ENCODE peak calls at places on chromosome 19, in four cellular contexts. N is GM12891, R is K562, W is HL-60. Z is an unnamed sample.
A peak's percentile ranks its signal among the peaks of the same experiment; 100 is the strongest.

GRCh38 chr19:38004505-38005223 is 97.7 kb downstream of the SIPA1L3 start:
- DNase-seq in R (peak; percentile 76), N (peak; percentile 54), W (no peak), Z (peak; percentile 95)

GRCh38 chr19:38793186-38793585 is 4.2 kb downstream of the LGALS7B start:
- DNase-seq in N (no peak), W (no peak), R (no peak), Z (no peak)

GRCh38 chr19:16032509-16033135 is 43.7 kb upstream of the TPM4 start:
- DNase-seq in W (no peak), R (no peak), N (no peak), Z (no peak)

GRCh38 chr19:58558066-58558622 is at the start of gene UBE2M:
- DNase-seq in W (no peak), N (no peak), R (peak; percentile 66), Z (no peak)

GRCh38 chr19:54739587-54740497 is 1.5 kb downstream of the KIR2DL3 start:
- DNase-seq in N (no peak), W (no peak), R (no peak), Z (no peak)

GRCh38 chr19:42003506-42004294 is 9.7 kb upstream of the ATP1A3 start:
- DNase-seq in R (no peak), N (no peak), W (no peak), Z (no peak)

GRCh38 chr19:48558018-48558684 is 6.2 kb downstream of the SULT2B1 start:
- DNase-seq in N (no peak), R (peak; percentile 49), W (peak; percentile 50), Z (no peak)

GRCh38 chr19:40601061-40601973 is at the start of gene LTBP4:
- DNase-seq in W (no peak), R (peak; percentile 70), N (no peak), Z (no peak)

GRCh38 chr19:55483681-55484361 is 1.2 kb upstream of the NAT14 start:
- DNase-seq in R (no peak), W (no peak), N (no peak), Z (no peak)

GRCh38 chr19:50005428-50005827 is 19.7 kb downstream of the VRK3 start:
- DNase-seq in R (no peak), W (no peak), N (no peak), Z (peak; percentile 27)

GRCh38 chr19:50007170-50007569 is 18.0 kb downstream of the VRK3 start:
- DNase-seq in R (no peak), W (no peak), N (no peak), Z (no peak)

GRCh38 chr19:50003810-50004419 is 21.3 kb downstream of the VRK3 start:
- DNase-seq in W (no peak), R (peak; percentile 50), N (peak; percentile 57), Z (peak; percentile 44)

GRCh38 chr19:50007947-50008346 is 17.2 kb downstream of the VRK3 start:
- DNase-seq in R (no peak), N (no peak), W (no peak), Z (no peak)

DNA sequence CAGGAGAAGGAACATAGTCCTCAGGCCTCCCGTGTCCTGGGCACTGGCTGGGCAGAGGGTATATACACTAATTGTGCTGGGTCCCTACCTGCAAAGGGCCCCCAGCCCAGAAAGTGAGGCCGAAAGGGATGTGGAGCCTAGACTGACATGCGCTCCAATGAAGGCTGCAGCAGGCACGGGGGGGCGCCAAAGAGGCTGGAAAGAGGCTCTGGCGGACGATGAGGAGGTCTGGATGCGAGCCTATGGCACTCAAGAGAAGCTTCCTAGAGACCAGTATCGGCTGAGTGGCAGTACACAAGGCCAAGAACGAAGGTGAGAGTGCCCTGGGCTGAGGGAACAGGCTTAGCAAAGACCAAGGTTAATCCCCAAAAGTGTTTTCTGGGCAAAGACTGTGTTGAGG is 16.6 kb downstream of the VRK3 start:
- DNase-seq in W (no peak), R (no peak), N (no peak), Z (no peak)
- TF ChIP-seq SPI1 in W (no peak), R (no peak), N (no peak), Z (no peak)

GRCh38 chr19:17448190-17448967 is at the start of gene TMEM221:
- DNase-seq in N (peak; percentile 47), W (peak; percentile 55), R (peak; percentile 90), Z (no peak)
- TF ChIP-seq SPI1 in N (no peak), W (no peak), R (no peak), Z (no peak)

DNA sequence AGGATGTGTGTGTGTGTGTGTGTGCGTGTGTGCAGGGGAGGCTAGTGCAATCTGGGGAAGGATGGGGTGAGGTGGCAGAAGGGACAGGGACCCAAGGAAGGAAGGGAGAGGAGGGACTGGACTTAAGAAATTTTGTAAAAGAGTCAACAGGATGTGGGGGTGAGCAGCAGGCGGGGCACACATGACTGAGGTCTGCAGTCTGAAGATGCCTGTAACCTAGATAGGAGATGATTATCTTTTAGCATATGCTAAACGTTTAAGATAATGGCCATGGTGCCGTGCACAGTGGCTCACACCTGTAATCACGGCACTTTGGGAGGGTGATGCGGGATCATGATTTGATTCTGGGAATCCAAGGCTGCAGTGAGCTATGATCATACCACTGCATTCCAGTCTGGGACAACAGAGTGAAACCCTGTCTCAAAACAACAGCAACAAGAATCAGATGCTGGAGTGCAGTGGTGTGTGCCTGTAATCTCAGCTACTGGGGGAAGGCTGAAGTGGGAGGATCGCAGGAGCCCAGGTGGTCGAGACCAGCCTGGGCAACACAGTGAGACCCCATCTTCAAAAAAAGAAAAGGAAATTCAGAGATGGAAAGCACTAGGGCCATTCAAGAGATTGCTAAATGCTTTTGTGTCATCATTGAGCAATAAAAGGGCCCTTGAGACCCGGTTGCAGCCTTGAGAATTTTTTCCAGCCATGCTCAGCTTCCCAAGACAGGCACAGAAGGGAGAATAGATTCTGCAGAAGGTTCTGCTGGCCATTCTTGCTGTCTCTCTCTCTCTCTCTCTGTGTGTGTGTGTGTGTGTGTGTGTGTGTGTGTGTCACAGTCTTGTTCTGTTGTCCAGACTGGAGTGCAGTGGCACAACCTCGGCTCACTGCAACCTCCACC is 3.8 kb upstream of the ZNF414 start:
- DNase-seq in R (no peak), W (peak; percentile 85), N (no peak), Z (no peak)
- TF ChIP-seq SPI1 in R (no peak), W (peak; percentile 30), N (no peak), Z (no peak)

DNA sequence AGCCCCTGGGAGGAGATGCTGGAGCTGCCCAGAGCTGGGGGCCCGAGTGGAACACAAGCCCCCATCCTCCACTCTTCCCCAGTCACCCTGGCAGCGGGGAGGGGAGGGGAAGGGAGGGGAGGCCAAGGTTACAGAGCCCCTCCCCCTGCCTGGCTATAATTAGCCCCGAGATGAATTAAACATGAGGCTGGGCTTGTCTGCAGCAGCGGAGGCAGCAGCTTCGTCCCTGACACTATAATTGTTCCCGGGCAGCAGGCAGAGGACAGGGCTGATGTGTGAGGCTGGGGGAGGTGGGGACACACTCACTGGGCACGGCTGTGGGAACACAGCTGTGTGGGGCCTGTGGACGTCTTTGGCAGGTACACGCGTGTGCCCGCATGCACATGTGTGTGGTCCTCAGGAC is 28.3 kb downstream of the TINCR start:
- DNase-seq in R (no peak), N (no peak), W (no peak), Z (no peak)
- TF ChIP-seq SPI1 in R (no peak), N (no peak), W (no peak), Z (no peak)

DNA sequence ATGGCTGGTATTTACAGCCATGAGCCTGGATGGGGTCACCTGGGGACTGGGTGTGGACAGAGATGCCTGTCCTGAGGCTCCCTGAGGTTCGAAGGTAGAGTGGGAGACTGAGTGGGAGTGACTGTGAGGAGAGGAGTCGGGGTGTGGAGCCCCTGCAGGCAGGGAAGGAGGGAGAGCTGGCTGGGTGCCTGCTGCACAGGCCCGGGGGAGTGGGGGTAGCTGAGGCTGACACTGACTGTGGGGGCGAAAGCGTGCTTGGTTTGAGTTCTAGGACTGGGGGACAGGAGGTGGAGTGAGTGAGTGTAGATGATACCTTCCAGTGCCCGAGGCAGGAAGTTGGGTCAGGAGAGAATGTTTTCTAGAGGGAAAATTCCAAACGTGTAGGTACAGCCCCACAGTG is 7.1 kb downstream of the RAB11B start:
- DNase-seq in N (no peak), W (no peak), R (no peak), Z (no peak)
- TF ChIP-seq SPI1 in N (no peak), W (no peak), R (no peak), Z (no peak)

GRCh38 chr19:17454579-17454978 is 6.1 kb upstream of the TMEM221 start:
- DNase-seq in W (no peak), N (no peak), R (no peak), Z (no peak)
- TF ChIP-seq SPI1 in W (no peak), N (no peak), R (no peak), Z (no peak)

Z was measured in GM12878.